ENCODE peak calls at places on chromosomes 4 and X, in seven cellular contexts. U, O, F, A, T, S and E are unnamed samples.

GRCh38 chr4:15007201-15007600 is 4.9 kb downstream of the CPEB2 start:
- DNase-seq in U (no peak), O (no peak), F (no peak), A (no peak), T (no peak), S (no peak), E (no peak)

GRCh38 chrX:42837747-42838146 is 59.8 kb upstream of the PPP1R2C start:
- DNase-seq in U (no peak), O (no peak), F (no peak), A (no peak), T (no peak), S (no peak), E (no peak)

GRCh38 chr4:78372282-78372988 is 179.1 kb upstream of the ANXA3 start:
- DNase-seq in U (no peak), O (no peak), F (no peak), A (no peak), T (no peak), S (no peak), E (no peak)

GRCh38 chrX:1945879-1946278 is 331.0 kb downstream of the ASMT start:
- DNase-seq in U (no peak), O (no peak), F (no peak), A (no peak), T (no peak), S (no peak), E (no peak)

GRCh38 chr4:182555997-182556418 is 312.8 kb downstream of the TENM3 start:
- DNase-seq in U (no peak), O (peak), F (peak), A (no peak), T (peak), S (peak), E (no peak)

GRCh38 chrX:135433531-135434257 is 11.9 kb downstream of the SMIM10L2A start:
- DNase-seq in U (no peak), O (no peak), F (no peak), A (no peak), T (no peak), S (no peak), E (no peak)

GRCh38 chr4:122152699-122153328 is 683 bp downstream of the BLTP1 start:
- DNase-seq in U (peak), O (no peak), F (peak), A (peak), T (peak), S (peak), E (peak)

GRCh38 chr4:57195622-57196021 is 85.4 kb upstream of the IGFBP7 start:
- DNase-seq in U (no peak), O (no peak), F (no peak), A (no peak), T (no peak), S (no peak), E (no peak)

GRCh38 chr4:183987987-183988392 is 82.9 kb downstream of the STOX2 start:
- DNase-seq in U (peak), O (peak), F (peak), A (peak), T (peak), S (peak), E (peak)

GRCh38 chr4:48360285-48360965 is 19.1 kb downstream of the SLAIN2 start:
- DNase-seq in U (no peak), O (no peak), F (peak), A (no peak), T (no peak), S (peak), E (no peak)

GRCh38 chr4:167168611-167169010 is 65.7 kb downstream of the SPOCK3 start:
- DNase-seq in U (no peak), O (no peak), F (no peak), A (no peak), T (no peak), S (no peak), E (no peak)

GRCh38 chr4:5636766-5637670 is 71.3 kb downstream of the EVC2 start:
- DNase-seq in U (no peak), O (no peak), F (no peak), A (no peak), T (no peak), S (no peak), E (no peak)
- H3K4me3 ChIP-seq in U (no peak), O (no peak), F (no peak), A (no peak), T (no peak), S (no peak), E (no peak)

GRCh38 chr4:54032558-54033135 is 31.8 kb downstream of the CHIC2 start:
- DNase-seq in U (no peak), O (no peak), F (no peak), A (no peak), T (no peak), S (peak), E (no peak)

GRCh38 chr4:54025582-54025981 is 38.8 kb downstream of the CHIC2 start:
- DNase-seq in U (no peak), O (no peak), F (no peak), A (no peak), T (no peak), S (no peak), E (no peak)

GRCh38 chr4:54027311-54027710 is 37.1 kb downstream of the CHIC2 start:
- DNase-seq in U (no peak), O (no peak), F (no peak), A (no peak), T (no peak), S (no peak), E (no peak)
- H3K4me3 ChIP-seq in U (no peak), O (no peak), F (no peak), A (no peak), T (no peak), S (no peak), E (no peak)

DNA sequence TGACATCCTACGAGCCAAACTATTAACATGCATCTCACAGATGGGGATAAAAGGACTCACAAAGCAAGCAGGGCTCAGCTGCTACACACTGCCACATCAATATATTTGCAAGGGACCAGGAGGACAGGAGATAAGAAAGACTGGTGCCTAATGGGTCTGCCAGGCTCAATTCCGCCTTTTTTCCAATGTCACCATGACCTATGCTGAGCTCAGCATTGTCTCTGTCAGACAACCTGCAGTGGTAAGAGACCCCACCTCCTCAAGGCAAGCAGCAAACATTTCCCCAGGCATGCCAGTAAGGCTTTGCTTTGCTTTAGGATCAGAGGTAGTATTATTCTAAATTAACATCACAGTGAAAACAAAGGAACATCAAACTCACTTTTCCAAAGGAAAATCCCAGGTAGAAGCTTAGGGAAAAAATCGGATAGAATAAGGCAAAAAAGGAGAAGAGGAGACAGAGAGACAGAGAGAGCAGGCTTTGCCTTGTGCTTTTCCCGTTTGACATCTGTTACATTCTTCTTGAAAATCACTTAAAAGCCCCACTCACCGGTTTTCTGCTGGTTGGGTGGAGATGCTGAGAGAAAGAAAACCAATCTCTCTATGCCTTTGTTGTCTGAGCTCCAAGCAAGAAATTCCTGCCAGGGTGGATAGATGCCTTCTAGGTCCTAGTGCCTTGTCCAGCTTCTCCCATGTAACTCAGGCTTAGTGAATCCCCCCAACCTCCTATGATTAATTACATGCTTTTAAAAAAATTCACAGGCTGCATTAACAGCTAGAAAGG is at the start of gene DCX:
- DNase-seq in U (no peak), O (no peak), F (no peak), A (no peak), T (peak), S (no peak), E (no peak)
- H3K4me3 ChIP-seq in U (no peak), O (no peak), F (no peak), A (peak), T (peak), S (no peak), E (no peak)

DNA sequence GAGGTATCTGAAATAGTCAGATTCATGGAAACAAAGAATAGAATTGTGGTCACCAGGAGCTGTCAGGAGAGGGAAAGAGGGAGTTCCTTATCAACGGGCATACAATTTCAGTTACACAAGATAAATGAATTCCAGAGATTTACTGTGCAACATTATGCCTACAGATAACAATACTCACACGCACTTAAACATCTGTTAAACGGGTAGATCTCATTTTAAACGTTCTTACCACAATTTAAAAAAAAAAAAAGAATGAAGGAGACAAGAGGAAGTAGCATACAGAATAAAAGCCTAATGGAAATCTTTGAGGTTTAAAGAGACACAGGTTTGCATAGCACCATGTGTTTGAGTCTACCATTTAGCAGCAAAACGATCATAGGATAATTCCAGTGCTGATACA is 298.0 kb downstream of the DKK2 start:
- DNase-seq in U (no peak), O (no peak), F (no peak), A (no peak), T (no peak), S (no peak), E (no peak)
- H3K4me3 ChIP-seq in U (no peak), O (no peak), F (no peak), A (no peak), T (no peak), S (no peak), E (no peak)

GRCh38 chr4:3531306-3531886 is 826 bp downstream of the LRPAP1 start:
- DNase-seq in U (no peak), O (no peak), F (peak), A (no peak), T (no peak), S (no peak), E (no peak)

GRCh38 chr4:3530051-3530450 is 2.2 kb downstream of the LRPAP1 start:
- DNase-seq in U (no peak), O (no peak), F (no peak), A (no peak), T (no peak), S (no peak), E (no peak)

GRCh38 chr4:3531887-3532713 is at the start of gene LRPAP1:
- DNase-seq in U (peak), O (peak), F (peak), A (peak), T (peak), S (peak), E (peak)

GRCh38 chr4:3529363-3529762 is 2.9 kb downstream of the LRPAP1 start:
- DNase-seq in U (no peak), O (no peak), F (peak), A (no peak), T (no peak), S (no peak), E (no peak)

GRCh38 chr4:3530663-3531254 is 1.5 kb downstream of the LRPAP1 start:
- DNase-seq in U (no peak), O (no peak), F (no peak), A (no peak), T (no peak), S (no peak), E (no peak)
- H3K4me3 ChIP-seq in U (peak), O (peak), F (peak), A (peak), T (peak), S (peak), E (no peak)

DNA sequence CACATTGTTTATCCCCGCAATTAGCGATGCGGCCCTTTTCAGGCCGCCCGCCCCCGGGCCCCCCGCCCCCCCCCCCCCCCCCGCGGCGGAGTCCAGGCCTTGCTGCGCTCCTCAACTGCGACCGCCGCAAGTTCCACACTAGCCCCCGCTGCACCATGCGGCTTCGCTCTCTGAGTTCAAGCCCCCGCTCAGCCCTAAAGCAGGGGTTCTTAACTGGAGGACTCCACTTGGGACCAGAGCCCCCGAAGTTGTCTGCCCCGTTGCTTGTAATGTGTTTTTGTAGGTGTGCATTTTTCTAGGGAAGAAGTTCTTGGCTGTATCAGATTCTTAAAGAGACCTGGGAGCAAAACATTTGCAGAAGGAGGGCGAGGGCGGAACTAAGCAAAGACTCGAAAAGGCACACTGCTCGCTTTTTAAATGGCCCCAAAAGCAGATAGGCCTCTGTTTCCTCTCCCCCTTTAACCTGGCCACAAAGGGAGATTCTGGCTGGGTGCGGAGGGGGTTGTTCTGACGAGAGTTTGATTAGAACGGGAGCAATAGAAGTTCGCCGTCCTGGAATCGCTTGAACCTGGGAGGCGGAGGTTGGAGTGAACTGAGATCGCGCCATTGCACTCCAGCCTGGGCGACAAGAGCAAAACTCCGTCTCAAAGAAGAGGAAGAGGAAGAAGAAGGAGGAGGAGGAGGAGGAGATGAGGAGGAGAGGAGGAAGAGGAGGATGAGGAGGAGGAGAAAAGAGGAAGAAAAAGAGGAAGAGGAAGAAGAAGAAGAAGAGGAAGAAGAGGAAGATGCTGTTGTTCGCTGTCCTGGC is 2.3 kb upstream of the MSX1 start:
- DNase-seq in U (no peak), O (no peak), F (no peak), A (no peak), T (no peak), S (peak), E (no peak)
- H3K4me3 ChIP-seq in U (peak), O (no peak), F (no peak), A (no peak), T (no peak), S (peak), E (no peak)

GRCh38 chr4:112099701-112100289 is 45.5 kb upstream of the FAM241A start:
- DNase-seq in U (no peak), O (no peak), F (peak), A (no peak), T (peak), S (peak), E (peak)
- H3K4me3 ChIP-seq in U (no peak), O (no peak), F (no peak), A (no peak), T (no peak), S (no peak), E (no peak)

GRCh38 chr4:40238008-40238699 is 41.3 kb downstream of the RHOH start:
- DNase-seq in U (no peak), O (no peak), F (no peak), A (no peak), T (no peak), S (no peak), E (no peak)

GRCh38 chr4:40241936-40242590 is 45.2 kb downstream of the RHOH start:
- DNase-seq in U (no peak), O (no peak), F (no peak), A (no peak), T (no peak), S (no peak), E (no peak)

GRCh38 chr4:40241026-40241425 is 44.2 kb downstream of the RHOH start:
- DNase-seq in U (no peak), O (no peak), F (no peak), A (no peak), T (no peak), S (no peak), E (no peak)

GRCh38 chr4:40240040-40240653 is 43.3 kb downstream of the RHOH start:
- DNase-seq in U (no peak), O (no peak), F (no peak), A (no peak), T (no peak), S (peak), E (peak)

GRCh38 chr4:40238700-40239548 is 42.1 kb downstream of the RHOH start:
- DNase-seq in U (peak), O (no peak), F (no peak), A (no peak), T (no peak), S (no peak), E (no peak)
- H3K4me3 ChIP-seq in U (no peak), O (no peak), F (no peak), A (no peak), T (no peak), S (no peak), E (no peak)

GRCh38 chrX:72307646-72308051 is 1.9 kb upstream of the CITED1 start:
- DNase-seq in U (no peak), O (no peak), F (no peak), A (no peak), T (peak), S (no peak), E (no peak)
- H3K4me3 ChIP-seq in U (peak), O (no peak), F (no peak), A (peak), T (peak), S (no peak), E (no peak)